ENCODE peak calls at places on chromosomes 13 and 19, in six cellular contexts. V is left ventricle myocardium inferior, B is right atrium auricular region, U is adrenal gland, P is heart left ventricle, T is breast epithelium. L is an unnamed sample.

GRCh38 chr19:1452802-1453524 is 3.0 kb downstream of the APC2 start:
- DNase-seq in P (no peak), U (no peak), T (no peak), B (no peak), V (no peak), L (no peak)

GRCh38 chr13:44932171-44932849 is 57.0 kb downstream of the NUFIP1 start:
- DNase-seq in U (no peak), T (no peak), B (no peak), V (no peak), P (no peak), L (no peak)

GRCh38 chr13:29846475-29847256 is 3.8 kb downstream of the UBL3 start:
- DNase-seq in U (no peak), P (no peak), B (no peak), T (no peak), V (no peak), L (no peak)

GRCh38 chr13:94233401-94233800 is 246.1 kb downstream of the DCT start:
- DNase-seq in P (no peak), V (peak; percentile 20), U (peak; percentile 68), T (no peak), B (peak; percentile 63), L (peak; percentile 22)

GRCh38 chr13:36509369-36509768 is 77.1 kb downstream of the CCNA1 start:
- DNase-seq in P (no peak), V (no peak), U (no peak), B (no peak), T (no peak), L (no peak)

GRCh38 chr13:59277106-59277505 is 886.6 kb downstream of the DIAPH3 start:
- DNase-seq in U (no peak), P (no peak), V (no peak), T (no peak), B (no peak), L (no peak)

GRCh38 chr13:75669706-75670105 is 33.6 kb downstream of the LMO7 start:
- DNase-seq in B (no peak), P (no peak), U (no peak), V (no peak), T (no peak), L (no peak)

GRCh38 chr19:23160766-23161165 is 43.9 kb downstream of the ZNF730 start:
- DNase-seq in T (no peak), U (no peak), B (no peak), P (no peak), V (no peak), L (no peak)

GRCh38 chr13:21341637-21342422 is 117.3 kb downstream of the ZDHHC20 start:
- DNase-seq in V (no peak), T (no peak), P (no peak), U (no peak), B (no peak), L (no peak)

GRCh38 chr13:98571955-98572662 is 4.8 kb downstream of the STK24 start:
- DNase-seq in U (no peak), B (no peak), V (no peak), T (no peak), P (peak; percentile 48), L (no peak)

GRCh38 chr19:39771751-39772150 is 6.9 kb upstream of the LEUTX start:
- DNase-seq in P (no peak), U (no peak), T (no peak), B (no peak), V (no peak), L (no peak)

GRCh38 chr19:3193256-3194062 is 7.7 kb downstream of the NCLN start:
- DNase-seq in V (no peak), T (no peak), B (no peak), P (no peak), U (no peak), L (no peak)

GRCh38 chr13:46490129-46490528 is 62.8 kb upstream of the LRCH1 start:
- DNase-seq in V (no peak), P (no peak), U (no peak), T (no peak), B (no peak), L (no peak)

GRCh38 chr19:16075430-16076153 is 703 bp upstream of the TPM4 start:
- DNase-seq in T (no peak), V (no peak), B (no peak), P (peak; percentile 18), U (no peak), L (no peak)

GRCh38 chr13:74978596-74978995 is 503.4 kb downstream of the TBC1D4 start:
- DNase-seq in B (no peak), T (no peak), P (no peak), U (no peak), V (no peak), L (no peak)

GRCh38 chr13:49865174-49865573 is 71.0 kb downstream of the SPRYD7 start:
- DNase-seq in P (no peak), V (no peak), T (no peak), B (no peak), U (no peak), L (no peak)

GRCh38 chr19:50419022-50419579 is 363 bp downstream of the SPIB start:
- DNase-seq in V (no peak), P (no peak), T (no peak), U (no peak), B (no peak), L (no peak)

GRCh38 chr19:4016486-4016885 is 8.9 kb downstream of the PIAS4 start:
- DNase-seq in T (no peak), V (no peak), P (no peak), B (no peak), U (no peak), L (no peak)

GRCh38 chr13:52599037-52599852 is 43.0 kb upstream of the HNRNPA1L2 start:
- DNase-seq in T (no peak), U (no peak), P (no peak), V (no peak), B (no peak), L (no peak)

GRCh38 chr19:35513975-35514809 is 743 bp upstream of the DMKN start:
- DNase-seq in T (no peak), B (no peak), V (no peak), U (no peak), P (no peak), L (no peak)

GRCh38 chr13:59452189-59452588 is 711.5 kb downstream of the DIAPH3 start:
- DNase-seq in B (no peak), T (no peak), P (no peak), U (no peak), V (no peak), L (no peak)

GRCh38 chr19:3284759-3285646 is 60.5 kb downstream of the CELF5 start:
- DNase-seq in B (peak; percentile 67), V (peak; percentile 21), T (peak; percentile 93), P (peak; percentile 61), U (peak; percentile 59), L (peak; percentile 88)

GRCh38 chr19:45069056-45069455 is 7.2 kb downstream of the ZNF296 start:
- DNase-seq in B (no peak), P (no peak), U (peak; percentile 75), T (peak; percentile 84), V (peak; percentile 21), L (no peak)

GRCh38 chr19:2516727-2517126 is 40.8 kb downstream of the GADD45B start:
- DNase-seq in B (no peak), U (no peak), P (no peak), T (no peak), V (no peak), L (no peak)

GRCh38 chr13:74767031-74767430 is 632.8 kb upstream of the KLF12 start:
- DNase-seq in T (no peak), U (no peak), V (no peak), P (no peak), B (no peak), L (no peak)

GRCh38 chr19:32289566-32290210 is 55.7 kb upstream of the ZNF507 start:
- DNase-seq in V (no peak), T (no peak), B (no peak), U (no peak), P (no peak), L (no peak)

GRCh38 chr19:27966390-27966816 is 1246.5 kb downstream of the UQCRFS1 start:
- DNase-seq in U (no peak), V (no peak), T (no peak), P (no peak), B (no peak), L (no peak)

DNA sequence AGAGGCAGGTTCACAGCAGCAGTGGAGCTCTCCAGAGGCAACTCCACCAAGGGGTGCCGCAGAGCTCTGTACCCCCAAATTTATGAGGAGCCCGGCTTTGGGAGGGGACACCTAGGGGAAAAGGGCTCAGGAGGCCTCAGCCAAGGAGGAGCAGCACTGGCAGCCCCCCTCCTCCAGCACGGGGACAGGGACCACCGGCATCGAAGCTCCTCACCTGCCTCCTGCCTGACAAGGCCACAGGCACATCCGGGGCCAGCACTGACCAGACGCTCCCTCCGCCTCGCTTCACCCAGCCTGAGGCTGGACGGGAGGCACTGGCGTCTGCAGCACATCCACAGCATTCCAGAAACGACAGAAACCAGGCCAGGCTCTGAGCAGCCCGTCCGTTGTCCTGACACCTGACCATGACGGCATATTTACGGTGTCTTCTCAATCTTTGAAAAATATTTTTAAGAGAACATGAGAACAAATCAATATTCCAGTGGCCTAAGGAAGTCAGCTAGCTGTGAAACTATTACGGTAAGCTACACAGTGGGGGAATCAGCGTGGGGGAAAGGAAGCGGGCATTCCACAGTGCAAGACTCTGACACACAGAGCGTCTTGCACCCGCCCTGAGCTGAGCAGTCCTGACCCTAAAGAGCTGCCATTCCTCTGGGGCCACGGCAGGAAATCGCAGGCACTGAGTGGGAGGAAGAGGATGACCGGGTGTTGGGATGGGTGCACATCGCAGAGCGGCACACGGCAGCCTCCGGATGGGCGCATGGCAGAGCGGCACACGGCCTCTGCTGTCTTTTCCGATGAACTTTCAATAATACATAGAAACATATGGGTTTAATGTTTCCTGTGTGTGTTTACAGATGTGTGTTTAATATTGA is 26.8 kb downstream of the RASA3 start:
- DNase-seq in V (no peak), T (peak; percentile 43), B (peak; percentile 50), P (peak; percentile 35), U (no peak), L (no peak)
- H3K4me1 ChIP-seq in V (peaks cover 46% of the 10 kb centered on the region), T (no peaks in the 10 kb centered on the region), B (no peaks in the 10 kb centered on the region), P (peaks cover 33% of the 10 kb centered on the region), U (no peaks in the 10 kb centered on the region), L (peaks cover 66% of the 10 kb centered on the region)

GRCh38 chr19:13001166-13001501 is 5.9 kb downstream of the NFIX start:
- DNase-seq in T (no peak), P (no peak), B (no peak), V (no peak), U (no peak), L (no peak)
- H3K4me1 ChIP-seq in T (peaks cover 17% of the 10 kb centered on the region), P (peaks cover 55% of the 10 kb centered on the region), B (no peaks in the 10 kb centered on the region), V (peaks cover 91% of the 10 kb centered on the region), U (peaks cover 8% of the 10 kb centered on the region), L (peaks cover 34% of the 10 kb centered on the region)

DNA sequence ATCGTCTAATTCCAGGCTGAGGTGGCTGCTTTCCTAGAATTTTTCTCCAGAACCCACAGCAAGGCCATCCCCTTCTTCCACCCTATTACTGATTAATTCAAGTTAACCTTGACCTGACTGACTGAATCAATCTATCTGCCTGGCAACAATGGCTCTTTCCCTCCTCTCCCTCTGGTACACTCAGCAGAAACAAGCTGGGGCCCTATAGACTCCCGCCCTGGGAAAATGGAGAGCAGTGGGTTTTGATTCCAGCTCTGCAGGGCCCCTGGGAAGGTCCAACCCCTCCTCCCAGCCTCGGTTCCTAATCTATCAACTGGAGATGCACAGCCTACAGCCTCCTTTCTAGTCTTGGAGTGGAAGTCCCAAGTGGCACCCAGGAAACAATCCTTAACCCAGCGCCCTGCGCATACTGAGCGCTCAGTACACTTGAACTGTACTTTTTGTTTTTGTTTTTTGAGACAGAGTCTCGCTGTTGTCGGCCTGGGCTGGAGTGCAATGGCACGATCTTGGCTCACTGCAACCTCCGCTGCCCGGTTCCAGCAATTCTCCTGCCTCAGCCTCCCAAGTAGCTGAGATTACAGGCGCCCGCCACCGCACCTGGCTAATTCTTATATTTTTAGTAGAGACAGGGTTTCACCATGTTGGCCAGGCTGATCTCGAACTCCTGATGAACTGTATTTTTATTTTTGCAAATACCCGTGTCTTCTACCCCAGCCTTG is 5.2 kb upstream of the C3 start:
- DNase-seq in P (no peak), T (no peak), B (no peak), V (no peak), U (no peak), L (no peak)
- H3K4me1 ChIP-seq in P (no peaks in the 10 kb centered on the region), T (no peaks in the 10 kb centered on the region), B (no peaks in the 10 kb centered on the region), V (no peaks in the 10 kb centered on the region), U (peaks cover 40% of the 10 kb centered on the region), L (no peaks in the 10 kb centered on the region)

GRCh38 chr19:47232422-47233211 is 1.6 kb upstream of the BBC3 start:
- DNase-seq in V (no peak), P (no peak), T (no peak), B (no peak), U (peak; percentile 62), L (no peak)
- H3K4me1 ChIP-seq in V (peaks cover 46% of the 10 kb centered on the region), P (peaks cover 38% of the 10 kb centered on the region), T (peaks cover 7% of the 10 kb centered on the region), B (no peaks in the 10 kb centered on the region), U (peaks cover 17% of the 10 kb centered on the region), L (peaks cover 11% of the 10 kb centered on the region)